ENCODE peak calls at places on chromosome 10, in four cellular contexts. Y is IMR-90, H is endothelial cell of umbilical vein, O is GM12878. Z is an unnamed sample.
A peak's percentile ranks its signal among the peaks of the same experiment; 100 is the strongest.

GRCh38 chr10:5376450-5376849 is 11.7 kb downstream of the UCN3 start:
- DNase-seq in Y (no peak), H (no peak), O (no peak), Z (no peak)

GRCh38 chr10:86292462-86293322 is 73.9 kb downstream of the GRID1 start:
- DNase-seq in Y (no peak), H (no peak), O (no peak), Z (no peak)

GRCh38 chr10:124524991-124525653 is 63.5 kb downstream of the LHPP start:
- DNase-seq in Y (no peak), H (no peak), O (no peak), Z (no peak)

GRCh38 chr10:43201545-43202131 is 63.4 kb downstream of the CSGALNACT2 start:
- DNase-seq in Y (no peak), H (no peak), O (no peak), Z (peak; percentile 2)

GRCh38 chr10:71242621-71243009 is 30.2 kb downstream of the UNC5B start:
- DNase-seq in Y (no peak), H (no peak), O (no peak), Z (no peak)

GRCh38 chr10:6973904-6974303 is 393.8 kb upstream of the PRKCQ start:
- DNase-seq in Y (no peak), H (no peak), O (no peak), Z (no peak)

GRCh38 chr10:48567346-48567745 is 37.5 kb downstream of the ARHGAP22 start:
- DNase-seq in Y (no peak), H (no peak), O (no peak), Z (no peak)

GRCh38 chr10:70749756-70750155 is 35.4 kb downstream of the TBATA start:
- DNase-seq in Y (no peak), H (no peak), O (no peak), Z (no peak)

GRCh38 chr10:132614431-132615341 is 77.1 kb downstream of the INPP5A start:
- DNase-seq in Y (no peak), H (no peak), O (no peak), Z (no peak)

GRCh38 chr10:19817251-19818046 is 1.2 kb downstream of the PLXDC2 start:
- DNase-seq in Y (no peak), H (no peak), O (no peak), Z (no peak)

GRCh38 chr10:69439350-69439739 is 11.9 kb upstream of the TSPAN15 start:
- DNase-seq in Y (no peak), H (no peak), O (no peak), Z (no peak)

GRCh38 chr10:80158598-80159127 is 26.1 kb downstream of the PLAC9 start:
- DNase-seq in Y (peak; percentile 99), H (peak; percentile 96), O (no peak), Z (peak; percentile 75)

GRCh38 chr10:99742701-99743100 is 10.7 kb downstream of the CUTC start:
- DNase-seq in Y (peak; percentile 48), H (no peak), O (no peak), Z (no peak)

DNA sequence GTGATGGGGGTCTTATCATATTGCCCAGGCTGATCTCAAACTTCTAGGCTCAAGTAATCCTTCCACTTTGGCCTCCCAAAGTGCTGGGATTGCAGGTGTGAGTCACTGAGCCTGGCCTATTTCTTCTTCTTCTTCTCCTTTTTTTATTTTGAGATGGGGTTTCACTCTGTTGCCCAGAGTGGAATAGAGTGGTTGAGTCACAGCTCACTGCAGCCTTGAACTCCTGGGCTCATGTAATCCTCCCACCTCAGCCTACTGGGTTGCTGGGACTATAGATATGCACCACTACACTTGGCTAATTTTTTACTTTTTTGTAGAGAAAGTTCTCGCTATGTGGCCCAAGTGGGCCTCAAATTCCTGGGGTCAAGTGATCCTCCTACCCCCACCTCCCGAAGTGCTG is 124.3 kb downstream of the SKIDA1 start:
- DNase-seq in Y (peak; percentile 56), H (no peak), O (no peak), Z (no peak)
- TF ChIP-seq FOS in Y (no peak), H (no peak), O (no peak), Z (no peak)

GRCh38 chr10:14146501-14146900 is 184.2 kb downstream of the FRMD4A start:
- DNase-seq in Y (peak; percentile 77), H (no peak), O (no peak), Z (no peak)

GRCh38 chr10:14142631-14143270 is 188.0 kb downstream of the FRMD4A start:
- DNase-seq in Y (no peak), H (no peak), O (no peak), Z (no peak)

GRCh38 chr10:14144491-14144890 is 186.2 kb downstream of the FRMD4A start:
- DNase-seq in Y (no peak), H (no peak), O (no peak), Z (no peak)

GRCh38 chr10:14146005-14146404 is 184.7 kb downstream of the FRMD4A start:
- DNase-seq in Y (peak; percentile 95), H (no peak), O (no peak), Z (no peak)
- TF ChIP-seq FOS in Y (peak; percentile 69), H (no peak), O (no peak), Z (no peak)

DNA sequence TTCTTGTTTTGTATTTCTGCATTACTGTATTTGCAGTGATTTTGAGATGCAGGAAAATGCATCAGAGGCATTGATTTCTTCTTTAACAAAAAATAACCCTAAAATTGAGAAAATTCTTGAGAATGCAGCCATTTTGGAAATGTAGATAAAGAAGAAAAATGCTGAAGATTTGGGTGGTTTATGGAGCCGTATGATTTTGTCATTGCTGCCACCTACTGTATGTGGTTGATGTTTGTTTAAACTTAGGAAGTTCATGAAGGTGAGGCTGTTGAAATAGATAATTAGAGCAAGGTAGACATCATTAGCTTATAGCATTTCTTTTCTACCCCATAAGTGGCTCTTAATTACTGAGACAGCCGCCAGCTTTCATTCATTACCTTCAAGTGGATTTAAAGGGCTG is 92.1 kb upstream of the SAMD8 start:
- DNase-seq in Y (peak; percentile 41), H (peak; percentile 42), O (no peak), Z (no peak)
- TF ChIP-seq FOS in Y (no peak), H (no peak), O (no peak), Z (no peak)

GRCh38 chr10:114779803-114780609 is 41.6 kb upstream of the FHIP2A start:
- DNase-seq in Y (peak; percentile 92), H (peak; percentile 97), O (no peak), Z (no peak)
- TF ChIP-seq FOS in Y (peak; percentile 89), H (peak; percentile 80), O (no peak), Z (no peak)

DNA sequence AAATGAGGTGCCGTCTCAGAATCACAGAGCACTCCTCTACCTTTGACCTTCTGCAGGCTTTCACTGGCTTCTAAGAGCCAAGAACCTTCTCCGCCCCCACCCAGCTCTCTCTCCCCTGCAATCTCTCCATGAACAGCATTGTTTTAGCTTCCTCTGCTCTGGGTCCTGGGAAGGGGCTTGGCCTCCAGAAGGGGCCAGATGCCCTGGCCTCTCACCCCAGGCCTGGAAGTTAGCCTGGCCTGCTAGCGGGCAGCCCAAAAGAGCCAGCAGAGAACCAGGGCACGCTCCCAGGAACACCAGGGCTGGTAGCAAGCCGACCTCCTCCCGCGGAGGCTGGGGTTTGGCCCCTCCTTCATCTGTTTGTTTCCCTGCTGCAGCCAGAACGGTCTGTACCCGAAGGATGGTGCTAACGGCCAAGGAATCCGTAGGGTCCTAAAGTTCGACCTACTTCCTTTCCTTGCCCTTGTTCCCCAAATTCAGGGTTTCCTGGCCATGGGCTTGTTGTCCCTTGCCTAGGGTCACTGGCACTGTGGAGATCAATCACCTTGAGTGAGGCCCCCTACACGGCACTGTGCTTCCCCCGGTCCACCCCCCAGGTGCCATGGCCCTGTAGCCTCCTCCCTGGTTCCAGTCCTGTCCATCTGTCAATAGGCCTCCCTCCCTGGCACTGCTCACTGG is 18.7 kb upstream of the DDIT4 start:
- DNase-seq in Y (peak; percentile 57), H (peak; percentile 52), O (no peak), Z (peak; percentile 82)
- TF ChIP-seq FOS in Y (no peak), H (no peak), O (no peak), Z (no peak)

Z was measured in K562.